ENCODE peak calls at places on chromosome 14, in four cellular contexts. J is body of pancreas, F is gastrocnemius medialis, H is stomach. W is an unnamed sample. For H3K4me1, the result is how much of the 10 kb centered on the place peaks cover.

GRCh38 chr14:59398841-59399240 is 66.3 kb downstream of the GPR135 start:
- DNase-seq in F (no peak), J (no peak), H (no peak), W (no peak)

GRCh38 chr14:91063119-91063518 is 2.7 kb upstream of the RPS6KA5 start:
- DNase-seq in H (no peak), F (no peak), J (no peak), W (no peak)

GRCh38 chr14:33589334-33589733 is 361.5 kb downstream of the EGLN3 start:
- DNase-seq in H (peak), J (peak), F (no peak), W (peak)

GRCh38 chr14:53151867-53152626 is 1.1 kb downstream of the DDHD1 start:
- DNase-seq in J (peak), F (peak), H (peak), W (peak)

GRCh38 chr14:50060871-50061663 is 55.3 kb downstream of the VCPKMT start:
- DNase-seq in J (no peak), H (no peak), F (peak), W (peak)

GRCh38 chr14:32306549-32306948 is 22.5 kb upstream of the AKAP6 start:
- DNase-seq in F (no peak), J (no peak), H (no peak), W (no peak)

GRCh38 chr14:103740991-103741689 is 25.5 kb downstream of the ZFYVE21 start:
- DNase-seq in J (no peak), H (no peak), F (no peak), W (no peak)

GRCh38 chr14:28754209-28754985 is 12.2 kb upstream of the FOXG1 start:
- DNase-seq in F (no peak), H (no peak), J (peak), W (peak)

GRCh38 chr14:88322505-88323085 is 474 bp downstream of the KCNK10 start:
- DNase-seq in H (no peak), F (no peak), J (no peak), W (no peak)

GRCh38 chr14:76775695-76776305 is 14.5 kb downstream of the VASH1 start:
- DNase-seq in J (no peak), F (no peak), H (no peak), W (no peak)

GRCh38 chr14:104794641-104795467 is 694 bp downstream of the AKT1 start:
- DNase-seq in J (peak), F (no peak), H (peak), W (peak)

GRCh38 chr14:74683406-74683805 is 29.5 kb downstream of the AREL1 start:
- DNase-seq in H (no peak), F (no peak), J (no peak), W (no peak)

GRCh38 chr14:99415496-99416281 is 65.0 kb downstream of the SETD3 start:
- DNase-seq in H (peak), J (peak), F (peak), W (peak)

GRCh38 chr14:64053694-64054669 is 201.2 kb downstream of the SYNE2 start:
- DNase-seq in J (no peak), H (no peak), F (no peak), W (peak)

GRCh38 chr14:101876539-101876938 is 87.8 kb upstream of the DYNC1H1 start:
- DNase-seq in F (peak), H (peak), J (peak), W (peak)

GRCh38 chr14:101879212-101880015 is 85.0 kb upstream of the DYNC1H1 start:
- DNase-seq in F (no peak), J (no peak), H (no peak), W (no peak)

GRCh38 chr14:101877766-101878165 is 86.6 kb upstream of the DYNC1H1 start:
- DNase-seq in F (no peak), H (no peak), J (no peak), W (no peak)

GRCh38 chr14:101880016-101880297 is 84.4 kb upstream of the DYNC1H1 start:
- DNase-seq in J (no peak), F (no peak), H (no peak), W (no peak)

DNA sequence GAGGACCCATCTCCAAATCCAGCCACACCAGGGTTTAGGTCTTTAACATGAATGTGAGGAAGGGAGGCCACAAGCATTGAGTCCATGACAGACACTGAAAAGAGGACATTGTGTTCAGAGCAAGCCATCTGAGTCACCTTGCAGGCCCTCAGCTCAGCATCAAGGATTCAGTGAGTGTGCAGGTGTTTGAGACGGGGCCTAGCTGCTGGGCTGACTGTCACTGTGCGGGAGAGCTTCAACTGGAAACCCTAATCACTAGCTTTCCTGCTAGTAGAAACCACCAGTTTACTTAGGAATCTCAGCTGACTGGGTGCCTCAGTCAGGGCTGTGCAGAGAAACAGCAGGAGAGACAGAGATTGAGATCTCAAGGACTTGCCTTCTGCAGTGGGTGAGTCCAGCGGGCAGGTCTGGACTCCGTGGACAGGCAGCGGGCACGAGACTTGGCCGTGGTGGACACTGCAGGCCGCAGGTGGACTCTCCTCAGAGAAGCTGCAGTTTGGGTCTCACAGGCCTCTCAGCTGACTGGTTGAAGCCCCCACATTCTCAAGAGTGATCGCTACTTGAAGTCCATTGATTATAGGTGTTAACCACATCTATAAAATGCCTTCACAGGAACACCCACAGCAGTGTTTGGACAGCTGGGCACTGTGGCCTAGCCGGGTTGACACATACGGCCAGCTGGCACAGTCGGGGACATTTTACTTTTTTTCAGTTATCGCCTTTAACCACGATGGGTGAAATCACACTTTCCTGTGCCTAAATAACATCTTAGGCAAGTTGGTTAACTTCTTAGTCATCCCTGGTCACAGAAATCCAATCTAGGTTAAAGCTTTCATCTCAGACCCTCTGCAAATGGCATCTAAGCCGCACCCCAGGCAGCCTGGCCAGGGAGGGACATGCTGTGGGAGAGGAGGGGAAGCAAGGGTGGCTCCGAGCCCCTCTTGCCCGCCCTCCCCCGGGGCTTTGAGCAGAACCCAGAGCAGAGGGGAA is 85.9 kb upstream of the DYNC1H1 start:
- DNase-seq in J (peak), F (no peak), H (peak), W (no peak)
- H3K4me1 ChIP-seq in J (half or more), F (under half), H (half or more), W (under half)

GRCh38 chr14:89697281-89698060 is 257.1 kb downstream of the EFCAB11 start:
- DNase-seq in H (no peak), J (no peak), F (no peak), W (no peak)

GRCh38 chr14:89701079-89702043 is 253.2 kb downstream of the EFCAB11 start:
- DNase-seq in F (peak), H (peak), J (peak), W (peak)

GRCh38 chr14:89699076-89699475 is 255.5 kb downstream of the EFCAB11 start:
- DNase-seq in J (no peak), H (no peak), F (no peak), W (no peak)

GRCh38 chr14:89690139-89690538 is 264.4 kb downstream of the EFCAB11 start:
- DNase-seq in H (no peak), J (no peak), F (no peak), W (no peak)

DNA sequence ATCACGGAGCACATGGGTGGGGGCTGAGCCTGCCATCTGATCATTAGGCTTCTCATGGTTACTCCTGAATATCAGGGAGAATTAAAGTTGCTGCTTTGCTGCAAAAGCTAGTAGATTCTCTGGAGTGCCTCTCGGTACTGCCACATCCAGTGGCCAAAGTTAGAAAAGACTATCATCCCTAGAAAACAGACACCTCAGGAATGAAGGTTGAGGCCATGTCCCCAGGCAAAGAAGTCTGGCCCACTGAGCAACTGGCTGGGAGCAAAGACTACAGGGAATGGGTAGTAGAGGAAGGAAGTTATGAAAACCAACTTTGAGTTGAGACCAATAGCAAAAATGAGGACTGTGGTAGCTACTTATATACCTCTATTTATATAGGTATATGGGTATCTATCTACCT is 258.7 kb downstream of the EFCAB11 start:
- DNase-seq in H (no peak), F (no peak), J (no peak), W (no peak)
- TF ChIP-seq CTCF in H (no peak), F (no peak), J (no peak), W (no peak)

DNA sequence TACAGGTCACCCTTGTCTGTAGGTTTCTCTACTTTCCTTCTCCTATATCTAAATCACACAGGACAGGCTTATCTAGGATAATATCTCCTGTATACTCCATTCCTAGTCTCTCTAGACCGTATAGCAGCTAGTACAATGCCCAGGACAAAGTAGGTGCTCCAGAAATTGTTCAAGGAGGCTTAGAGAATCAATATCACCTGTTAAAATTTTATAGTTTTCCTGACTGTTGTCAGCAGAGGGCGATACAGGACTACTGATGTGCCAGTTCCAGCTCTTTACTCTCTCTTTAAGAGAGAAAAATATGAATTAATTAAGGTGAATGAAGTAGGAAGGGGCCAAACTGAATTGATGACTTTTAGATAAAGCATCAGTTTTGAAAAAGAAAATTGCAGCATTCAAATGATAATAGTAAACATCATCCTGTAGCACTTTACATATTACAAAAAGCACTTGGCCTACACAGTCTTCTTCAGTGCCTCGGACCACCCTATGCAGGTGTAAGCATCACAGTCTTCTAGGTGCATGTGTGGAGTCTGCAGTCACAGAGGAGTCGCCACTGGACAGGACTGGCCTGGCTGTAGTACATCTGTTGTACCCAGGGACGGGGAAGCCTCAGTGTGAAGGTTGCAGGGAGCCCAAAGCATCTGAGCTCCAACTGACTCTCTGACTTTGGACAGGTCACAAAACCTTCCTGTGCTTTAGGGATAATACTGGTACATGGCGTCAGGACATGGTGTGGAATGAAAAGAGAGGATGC is 61.9 kb upstream of the MAX start:
- DNase-seq in J (peak), F (no peak), H (no peak), W (peak)
- TF ChIP-seq POLR2A in J (no peak), F (no peak), H (no peak), W (no peak)

GRCh38 chr14:73465833-73466532 is 7.6 kb upstream of the NUMB start:
- DNase-seq in H (no peak), F (no peak), J (no peak), W (no peak)
- H3K4me1 ChIP-seq in H (half or more), F (under half), J (under half), W (under half)

DNA sequence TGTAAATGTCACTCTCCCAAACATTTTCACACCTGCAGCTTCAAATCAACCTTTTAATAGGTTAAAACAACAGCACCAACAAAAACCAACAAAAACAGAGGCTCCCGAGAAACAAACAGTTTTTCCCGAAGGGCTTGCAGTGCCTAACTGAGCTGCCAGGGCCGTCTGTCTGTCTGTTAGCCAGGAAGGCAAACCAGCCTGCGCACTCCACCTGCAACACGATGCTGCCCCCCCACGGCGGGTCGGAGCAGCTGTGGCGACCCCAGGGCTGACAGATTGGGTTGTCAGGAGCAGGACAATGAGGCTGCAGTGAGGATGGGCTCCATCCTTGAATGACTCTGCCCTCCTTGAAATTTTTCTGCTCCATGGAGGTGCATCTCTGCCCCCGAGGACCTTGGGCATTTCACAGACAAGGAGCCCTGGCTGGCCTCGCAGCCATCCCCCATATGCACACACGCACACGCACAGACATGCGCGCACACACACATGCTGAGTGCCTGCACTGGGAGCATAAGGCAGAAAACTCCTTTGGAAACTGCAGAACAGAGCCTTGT is 2.6 kb downstream of the RTL1 start:
- DNase-seq in H (no peak), F (no peak), J (peak), W (no peak)
- TF ChIP-seq CTCF in H (no peak), F (no peak), J (peak), W (no peak)